ENCODE peak calls at places on chromosomes 1 and 21, in eight cellular contexts. X is AG04449; A is kidney glomerular epithelial cell; G is activated CD4-positive, alpha-beta T cell treated with anti-CD3 and anti-CD28 coated beads, Interleukin-2, amount 10 ng/mL, durations not matched to agents 7 days and 5 days; J is SJSA1; O is activated T-cell treated with anti-CD3 and anti-CD28 coated beads, Interleukin-2, amount 50 U/mL, for 1 hour; E is cardiac septum; M is endothelial cell. R is an unnamed sample.

GRCh38 chr1:202076050-202076511 is 46.6 kb upstream of the GPR37L1 start:
- DNase-seq in X (no peak), A (no peak), G (no peak), J (no peak), O (no peak), E (no peak), M (no peak), R (no peak)

GRCh38 chr21:16569679-16570078 is 839.9 kb downstream of the USP25 start:
- DNase-seq in X (no peak), A (no peak), G (no peak), J (no peak), O (no peak), E (no peak), M (no peak), R (no peak)

GRCh38 chr1:20279507-20279906 is 11.2 kb upstream of the VWA5B1 start:
- DNase-seq in X (no peak), A (peak), G (no peak), J (peak), O (no peak), E (no peak), M (no peak), R (peak)

GRCh38 chr1:214974002-214974401 is 108.5 kb upstream of the KCNK2 start:
- DNase-seq in X (no peak), A (no peak), G (no peak), J (no peak), O (no peak), E (no peak), M (no peak), R (no peak)

GRCh38 chr1:34188418-34188817 is 11.7 kb downstream of the C1orf94 start:
- DNase-seq in X (no peak), A (no peak), G (no peak), J (no peak), O (no peak), E (no peak), M (no peak), R (no peak)

GRCh38 chr1:27381976-27382762 is 964 bp downstream of the CD164L2 start:
- DNase-seq in X (no peak), A (no peak), G (no peak), J (no peak), O (no peak), E (no peak), M (no peak), R (no peak)

GRCh38 chr1:162193815-162194214 is 124.3 kb downstream of the NOS1AP start:
- DNase-seq in X (no peak), A (peak), G (no peak), J (no peak), O (no peak), E (no peak), M (no peak), R (no peak)

GRCh38 chr1:65440915-65441314 is 20.4 kb downstream of the LEPR start:
- DNase-seq in X (no peak), A (no peak), G (no peak), J (no peak), O (no peak), E (no peak), M (no peak), R (no peak)

GRCh38 chr1:215710340-215710971 is 143.4 kb downstream of the KCTD3 start:
- DNase-seq in X (no peak), A (peak), G (peak), J (no peak), O (no peak), E (no peak), M (peak), R (no peak)

GRCh38 chr1:85259866-85260345 is 444 bp upstream of the C1orf52 start:
- DNase-seq in X (no peak), A (peak), G (no peak), J (no peak), O (no peak), E (no peak), M (no peak), R (no peak)

GRCh38 chr1:223175032-223175431 is 32.0 kb upstream of the TLR5 start:
- DNase-seq in X (no peak), A (peak), G (no peak), J (no peak), O (no peak), E (no peak), M (peak), R (no peak)

GRCh38 chr1:37478890-37479254 is 4.5 kb downstream of the ZC3H12A start:
- DNase-seq in X (no peak), A (no peak), G (peak), J (no peak), O (peak), E (no peak), M (no peak), R (no peak)

GRCh38 chr1:152745289-152745704 is 12.5 kb upstream of the KPRP start:
- DNase-seq in X (no peak), A (no peak), G (no peak), J (no peak), O (no peak), E (no peak), M (no peak), R (no peak)

GRCh38 chr1:219402925-219403324 is 210.0 kb downstream of the ZC3H11B start:
- DNase-seq in X (no peak), A (no peak), G (no peak), J (no peak), O (no peak), E (no peak), M (no peak), R (no peak)

GRCh38 chr21:15051652-15052554 is 12.9 kb downstream of the NRIP1 start:
- DNase-seq in X (no peak), A (peak), G (no peak), J (no peak), O (no peak), E (no peak), M (no peak), R (no peak)

GRCh38 chr1:42936309-42937078 is 22.2 kb downstream of the SLC2A1 start:
- DNase-seq in X (no peak), A (peak), G (no peak), J (peak), O (no peak), E (peak), M (no peak), R (peak)

GRCh38 chr1:162835157-162835899 is 25.6 kb downstream of the CCDC190 start:
- DNase-seq in X (no peak), A (no peak), G (no peak), J (no peak), O (no peak), E (no peak), M (no peak), R (no peak)

R was measured in kidney epithelial cell.